ENCODE peak calls at places on chromosome 6, in seven cellular contexts. N is GM20000, F is fibroblast of mammary gland, B is endothelial cell, D is AG10803, K is breast epithelium, S is lower leg skin. E is an unnamed sample.

GRCh38 chr6:123380257-123380656 is 256.5 kb downstream of the TRDN start:
- DNase-seq in N (no peak), F (peak; percentile 43), B (peak; percentile 39), D (peak; percentile 1), K (no peak), S (no peak), E (no peak)

GRCh38 chr6:78713564-78713963 is 153.8 kb upstream of the IRAK1BP1 start:
- DNase-seq in N (no peak), F (no peak), B (no peak), D (no peak), K (no peak), S (no peak), E (no peak)

GRCh38 chr6:74631558-74631957 is 574.3 kb downstream of the COL12A1 start:
- DNase-seq in N (no peak), F (peak; percentile 15), B (no peak), D (peak; percentile 30), K (no peak), S (no peak), E (no peak)

GRCh38 chr6:36333889-36334288 is 2.8 kb downstream of the BNIP5 start:
- DNase-seq in N (no peak), F (no peak), B (no peak), D (peak; percentile 21), K (no peak), S (no peak), E (no peak)

GRCh38 chr6:26155066-26155925 is 68.1 kb downstream of the HFE start:
- DNase-seq in N (no peak), F (no peak), B (peak; percentile 31), D (no peak), K (peak; percentile 54), S (peak; percentile 59), E (no peak)

GRCh38 chr6:13268914-13269532 is 59.3 kb downstream of the TBC1D7 start:
- DNase-seq in N (no peak), F (peak; percentile 49), B (no peak), D (peak; percentile 87), K (no peak), S (no peak), E (no peak)

GRCh38 chr6:150725795-150726194 is 126.1 kb downstream of the PLEKHG1 start:
- DNase-seq in N (no peak), F (no peak), B (no peak), D (no peak), K (no peak), S (no peak), E (no peak)

GRCh38 chr6:121436966-121437756 is 1.7 kb downstream of the GJA1 start:
- DNase-seq in N (no peak), F (peak; percentile 68), B (peak; percentile 60), D (peak; percentile 50), K (peak; percentile 68), S (peak; percentile 62), E (peak; percentile 20)

GRCh38 chr6:110270166-110270565 is 88.0 kb downstream of the METTL24 start:
- DNase-seq in N (no peak), F (peak; percentile 6), B (no peak), D (peak; percentile 2), K (no peak), S (no peak), E (no peak)

DNA sequence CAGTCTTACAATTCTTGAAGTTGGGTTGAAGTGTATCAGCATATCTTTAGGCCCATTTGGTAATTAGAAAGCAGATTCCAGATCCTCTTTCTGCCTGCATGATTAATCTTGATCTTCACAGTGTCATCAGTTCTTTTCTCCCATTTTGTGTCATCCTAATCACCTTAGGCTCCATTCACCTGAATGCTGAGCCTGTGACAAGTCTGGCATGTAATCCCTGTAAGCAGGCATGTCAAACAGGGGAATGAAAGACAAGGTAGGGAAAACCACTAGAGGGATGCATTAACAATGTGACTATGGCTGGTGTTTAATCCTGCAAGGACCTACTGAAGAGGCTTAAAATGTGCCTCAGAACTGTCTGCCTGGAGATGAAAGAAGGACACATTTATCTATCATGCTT is 848.8 kb downstream of the TFAP2A start:
- DNase-seq in N (no peak), F (no peak), B (no peak), D (no peak), K (no peak), S (no peak), E (no peak)
- TF ChIP-seq CTCF in N (no peak), F (no peak), B (no peak), D (no peak), K (no peak), S (no peak), E (no peak)

DNA sequence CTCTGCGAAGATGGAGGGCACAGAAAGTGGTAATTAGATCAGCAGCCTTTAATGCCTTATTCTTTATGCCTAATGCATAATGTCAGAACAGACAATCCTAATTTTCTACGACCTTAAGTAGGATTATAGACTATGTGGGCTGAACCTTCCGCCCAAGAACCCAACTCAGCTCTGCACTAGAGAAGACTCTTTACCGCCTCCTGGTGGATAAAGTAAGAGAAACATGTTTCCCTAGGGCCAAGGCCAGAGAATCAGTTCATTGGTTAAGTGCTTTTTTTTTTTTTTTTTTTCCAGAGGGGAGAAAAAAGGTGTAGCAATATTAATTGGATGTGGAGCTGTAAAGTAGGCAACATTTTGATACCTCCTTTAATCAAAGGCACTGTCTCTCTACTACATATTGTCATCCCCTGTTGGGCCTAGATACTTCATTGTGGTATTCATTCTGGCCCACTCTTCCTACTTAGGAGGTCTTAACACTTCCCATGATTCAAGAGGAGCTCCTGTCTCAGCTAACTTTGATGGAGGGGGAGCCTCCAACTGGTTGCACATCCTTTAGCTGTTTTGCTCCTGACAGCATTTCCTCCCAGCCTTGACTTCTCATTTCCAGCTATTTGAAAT is 124.9 kb upstream of the NRN1 start:
- DNase-seq in N (peak; percentile 58), F (peak; percentile 25), B (peak; percentile 23), D (peak; percentile 25), K (no peak), S (no peak), E (peak; percentile 9)
- TF ChIP-seq CTCF in N (peak; percentile 28), F (peak; percentile 52), B (peak; percentile 71), D (peak; percentile 49), K (no peak), S (no peak), E (peak; percentile 60)

GRCh38 chr6:31271641-31272357 is at the start of gene HLA-C:
- DNase-seq in N (peak; percentile 94), F (peak; percentile 90), B (peak; percentile 63), D (peak; percentile 94), K (peak; percentile 94), S (peak; percentile 95), E (peak; percentile 93)
- TF ChIP-seq CTCF in N (no peak), F (no peak), B (no peak), D (no peak), K (no peak), S (no peak), E (no peak)

GRCh38 chr6:167115054-167115453 is 7.8 kb upstream of the CCR6 start:
- DNase-seq in N (no peak), F (no peak), B (peak; percentile 9), D (no peak), K (no peak), S (no peak), E (no peak)
- TF ChIP-seq CTCF in N (peak; percentile 3), F (no peak), B (no peak), D (no peak), K (no peak), S (no peak), E (no peak)

GRCh38 chr6:55963301-55963700 is 87.9 kb upstream of the BMP5 start:
- DNase-seq in N (no peak), F (peak; percentile 47), B (no peak), D (peak; percentile 2), K (no peak), S (no peak), E (no peak)
- TF ChIP-seq CTCF in N (peak; percentile 20), F (peak; percentile 58), B (peak; percentile 51), D (peak; percentile 41), K (no peak), S (no peak), E (no peak)

DNA sequence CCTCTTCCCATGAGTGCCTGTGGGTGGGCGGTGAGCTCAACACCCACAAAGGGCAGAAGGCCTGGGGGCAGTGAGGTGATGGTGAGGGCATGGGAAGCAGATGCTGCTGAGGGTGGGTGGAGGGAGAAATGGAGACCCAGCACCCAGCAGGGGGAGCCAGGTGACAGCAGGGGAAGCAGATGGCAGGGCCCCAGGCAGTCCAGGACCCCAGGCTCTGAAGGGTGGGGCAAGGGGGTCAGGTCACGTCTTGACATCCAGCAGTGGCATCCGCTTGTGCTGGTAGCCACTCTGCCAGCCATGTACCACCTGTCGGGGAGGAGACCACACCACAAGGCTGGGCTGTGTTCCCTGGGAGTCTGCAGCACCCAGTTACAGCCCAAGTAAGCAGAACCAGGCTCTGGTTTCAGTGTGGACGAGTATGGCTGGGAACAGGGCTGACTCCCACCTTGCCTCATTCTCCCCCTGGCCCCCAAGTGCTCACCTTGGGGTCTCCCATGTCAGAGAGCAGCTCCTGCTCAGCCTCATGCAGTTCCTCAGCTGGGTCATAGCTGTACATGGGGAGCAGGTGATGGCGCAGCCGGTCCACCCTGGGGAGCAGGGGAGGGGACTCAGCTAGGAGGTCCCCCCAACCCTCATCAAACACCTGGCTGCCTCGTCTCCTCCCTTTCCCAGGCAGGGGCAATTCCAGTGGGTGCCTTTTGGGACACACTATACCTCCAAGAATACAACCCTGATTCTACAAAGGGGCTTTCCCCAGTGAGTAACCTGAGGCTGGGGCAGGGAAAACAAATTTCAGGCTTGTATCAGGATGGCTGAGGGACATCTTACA is 2.0 kb downstream of the SMIM29 start:
- DNase-seq in N (peak; percentile 60), F (peak; percentile 57), B (peak; percentile 66), D (no peak), K (no peak), S (no peak), E (peak; percentile 69)
- TF ChIP-seq CTCF in N (peak; percentile 60), F (peak; percentile 41), B (no peak), D (peak; percentile 41), K (no peak), S (no peak), E (peak; percentile 54)

DNA sequence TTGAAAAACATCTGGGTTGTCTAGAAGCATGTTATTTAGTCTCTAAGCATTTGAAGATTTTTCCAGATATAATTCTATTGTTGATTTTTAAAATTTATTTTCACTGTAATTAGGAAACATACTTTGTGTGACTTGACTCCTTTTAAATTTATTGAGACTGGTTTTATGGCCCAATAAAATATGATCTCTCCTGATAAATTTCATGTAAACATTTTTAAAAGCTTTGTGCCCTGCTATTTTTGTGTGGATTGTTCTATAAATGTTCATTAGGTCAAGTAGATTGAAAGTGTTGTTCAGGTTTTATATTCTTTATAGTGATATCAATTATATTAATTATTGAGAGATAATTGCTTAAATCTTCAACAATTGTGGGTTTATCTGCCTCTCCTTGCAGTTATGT is 105.4 kb downstream of the RFX6 start:
- DNase-seq in N (no peak), F (no peak), B (no peak), D (no peak), K (no peak), S (no peak), E (no peak)
- TF ChIP-seq CTCF in N (no peak), F (no peak), B (no peak), D (no peak), K (no peak), S (no peak), E (no peak)

DNA sequence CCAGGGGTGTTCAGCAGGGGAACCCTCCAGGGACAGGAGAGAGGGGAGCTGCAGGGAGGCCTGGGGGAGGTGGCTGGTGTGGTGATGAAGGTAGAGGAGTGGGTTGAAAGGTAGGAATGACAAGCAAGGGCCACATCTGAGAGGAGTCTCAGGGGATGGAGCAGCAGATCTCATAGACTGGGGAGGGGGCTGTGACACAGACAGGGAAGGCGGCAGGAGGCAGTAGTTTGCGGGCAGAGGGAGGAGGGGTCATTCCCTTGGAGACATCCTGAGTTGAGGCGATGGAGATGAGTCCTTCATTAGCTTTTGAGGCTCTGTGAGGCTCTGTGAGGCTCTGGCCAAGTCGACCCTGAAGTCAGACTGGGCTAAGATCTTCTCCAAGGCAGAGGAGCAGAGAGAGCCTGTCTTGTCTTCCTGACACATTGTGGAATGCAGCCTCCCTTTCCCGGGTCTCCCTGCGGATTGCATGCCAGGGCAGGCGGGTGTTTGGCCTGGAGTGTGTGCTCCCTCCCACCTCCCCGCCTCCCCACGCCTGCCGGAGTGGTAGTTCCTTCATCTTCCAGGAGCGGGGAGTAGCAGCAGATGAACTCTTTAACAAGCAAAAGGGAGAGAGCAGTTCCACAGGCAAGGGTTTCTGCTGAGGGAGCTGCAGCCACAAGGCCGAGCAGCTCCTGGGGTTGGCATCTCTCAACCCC is 34.3 kb upstream of the MLN start:
- DNase-seq in N (no peak), F (peak; percentile 47), B (no peak), D (peak; percentile 70), K (peak; percentile 23), S (no peak), E (no peak)
- TF ChIP-seq CTCF in N (no peak), F (no peak), B (no peak), D (peak; percentile 25), K (no peak), S (no peak), E (no peak)